ENCODE peak calls at places on chromosomes 11 and 22, in four cellular contexts. W, I, A and J are unnamed samples.

GRCh38 chr22:33163815-33164214 is 105.6 kb upstream of the SYN3 start:
- DNase-seq in W (no peak), I (no peak), A (no peak), J (no peak)

GRCh38 chr11:11979487-11980117 is 28.8 kb downstream of the DKK3 start:
- DNase-seq in W (no peak), I (no peak), A (no peak), J (no peak)

GRCh38 chr11:102269927-102270326 is 47.4 kb upstream of the BIRC3 start:
- DNase-seq in W (no peak), I (no peak), A (no peak), J (no peak)

GRCh38 chr22:17057959-17058814 is 26.6 kb upstream of the IL17RA start:
- DNase-seq in W (no peak), I (peak; percentile 59), A (peak; percentile 62), J (peak; percentile 8)

GRCh38 chr11:117627259-117627658 is 169.8 kb downstream of the DSCAML1 start:
- DNase-seq in W (no peak), I (peak; percentile 48), A (no peak), J (peak; percentile 66)

GRCh38 chr11:3802016-3802790 is 4.8 kb upstream of the NUP98 start:
- DNase-seq in W (no peak), I (no peak), A (no peak), J (no peak)

GRCh38 chr11:69335461-69336386 is 41.8 kb downstream of the MYEOV start:
- DNase-seq in W (no peak), I (no peak), A (peak; percentile 12), J (no peak)

GRCh38 chr22:38049812-38050619 is 7.2 kb upstream of the PICK1 start:
- DNase-seq in W (peak; percentile 30), I (peak; percentile 81), A (no peak), J (peak; percentile 40)

GRCh38 chr11:67273260-67273990 is 7.2 kb downstream of the GRK2 start:
- DNase-seq in W (no peak), I (no peak), A (no peak), J (no peak)